ENCODE peak calls at places on chromosome 15, in ten cellular contexts. R is stomach, A is sigmoid colon, W is adrenal gland, N is AG04450, S is IMR-90, E is astrocyte, P is HepG2, F is GM20000, I is glutamatergic neuron. T is an unnamed sample.

GRCh38 chr15:34241376-34242350 is 16.8 kb downstream of the EMC4 start:
- DNase-seq in A (no peak), E (peak), P (peak), N (no peak), I (no peak), F (peak), R (no peak), S (peak), W (peak), T (peak)

GRCh38 chr15:90934949-90935751 is at the start of gene UNC45A:
- DNase-seq in W (peak), I (peak), E (peak), F (peak), R (peak), S (peak), P (peak), A (peak), N (peak), T (peak)

GRCh38 chr15:34673241-34673640 is 81.6 kb downstream of the GJD2 start:
- DNase-seq in E (no peak), N (no peak), P (no peak), S (no peak), I (no peak), F (no peak), A (no peak), R (no peak), W (no peak), T (no peak)

GRCh38 chr15:101036189-101036588 is 117.0 kb downstream of the LRRK1 start:
- DNase-seq in P (no peak), A (no peak), N (no peak), I (no peak), F (no peak), E (no peak), S (no peak), R (no peak), W (no peak), T (no peak)

GRCh38 chr15:74454764-74455500 is 6.0 kb downstream of the UBL7 start:
- DNase-seq in S (no peak), P (no peak), A (no peak), W (no peak), E (no peak), I (no peak), F (no peak), N (no peak), R (no peak), T (no peak)

GRCh38 chr15:36234743-36235142 is 344.7 kb upstream of the CDIN1 start:
- DNase-seq in W (no peak), F (no peak), A (no peak), E (no peak), I (no peak), P (no peak), S (no peak), R (no peak), N (no peak), T (no peak)

GRCh38 chr15:93033434-93034045 is 55.5 kb downstream of the RGMA start:
- DNase-seq in S (no peak), I (no peak), W (no peak), E (no peak), P (no peak), R (peak), N (no peak), F (peak), A (no peak), T (no peak)

GRCh38 chr15:96358006-96358794 is 27.7 kb downstream of the NR2F2 start:
- DNase-seq in R (no peak), E (no peak), S (no peak), A (no peak), N (no peak), P (no peak), W (no peak), I (no peak), F (no peak), T (no peak)

GRCh38 chr15:100114526-100114925 is 227.2 kb downstream of the ADAMTS17 start:
- DNase-seq in E (peak), S (peak), R (no peak), A (no peak), P (no peak), N (no peak), I (no peak), W (peak), F (no peak), T (peak)

GRCh38 chr15:57053470-57053869 is 135.0 kb downstream of the TCF12 start:
- DNase-seq in S (no peak), W (no peak), P (no peak), F (no peak), A (no peak), I (no peak), E (no peak), R (no peak), N (no peak), T (no peak)

GRCh38 chr15:86300371-86301106 is 220.9 kb downstream of the AGBL1 start:
- DNase-seq in F (no peak), W (no peak), A (no peak), I (no peak), N (no peak), P (no peak), S (no peak), E (peak), R (no peak), T (no peak)

GRCh38 chr15:75347222-75348033 is 589 bp downstream of the NEIL1 start:
- DNase-seq in P (no peak), A (peak), E (no peak), N (no peak), W (peak), I (peak), R (peak), S (no peak), F (peak), T (no peak)

GRCh38 chr15:52678468-52679231 is 538 bp downstream of the ATOSA start:
- DNase-seq in F (peak), N (peak), W (peak), P (peak), A (peak), S (peak), I (peak), R (peak), E (peak), T (peak)

GRCh38 chr15:67839358-67839928 is 402 bp downstream of the RNU6-1 start:
- DNase-seq in F (peak), I (no peak), P (peak), S (peak), A (peak), R (no peak), N (no peak), E (peak), W (peak), T (peak)

GRCh38 chr15:96887730-96888129 is 557.2 kb downstream of the NR2F2 start:
- DNase-seq in F (no peak), E (peak), W (no peak), R (no peak), P (no peak), A (no peak), N (no peak), S (no peak), I (no peak), T (no peak)

GRCh38 chr15:80310776-80311175 is 58.8 kb upstream of the CTXND1 start:
- DNase-seq in A (no peak), F (no peak), P (no peak), W (no peak), I (no peak), S (no peak), R (no peak), N (no peak), E (no peak), T (no peak)

GRCh38 chr15:80308002-80308401 is 56.0 kb upstream of the CTXND1 start:
- DNase-seq in F (no peak), I (no peak), E (no peak), W (no peak), P (peak), R (no peak), A (no peak), S (no peak), N (no peak), T (no peak)

GRCh38 chr15:80309769-80310384 is 57.9 kb upstream of the CTXND1 start:
- DNase-seq in P (peak), I (peak), A (no peak), R (no peak), N (no peak), S (peak), E (no peak), W (peak), F (no peak), T (peak)
- TF ChIP-seq CTCF in P (peak), I (peak), A (no peak), R (peak), N (peak), S (peak), E (peak), W (peak), F (no peak), T (peak)

DNA sequence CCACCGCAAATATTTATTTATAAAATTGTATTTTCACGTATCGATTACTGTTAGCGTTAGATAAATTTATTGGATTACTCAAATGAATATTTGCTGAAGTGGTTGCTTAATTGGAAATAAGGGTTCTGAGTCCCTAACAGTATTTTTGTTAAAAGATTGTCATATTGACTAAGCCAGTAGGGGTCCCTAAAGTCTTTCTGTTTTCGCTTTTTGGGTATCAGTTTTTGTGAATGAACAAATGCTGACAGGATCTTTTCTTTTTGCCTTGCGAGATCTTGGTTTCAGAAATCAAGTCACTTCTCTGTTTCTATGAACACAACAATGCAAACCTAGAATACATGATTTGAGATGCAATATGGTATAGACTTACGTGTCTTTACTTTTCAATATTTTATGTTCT is 7.1 kb downstream of the RAD51 start:
- DNase-seq in A (no peak), E (no peak), S (peak), F (peak), I (no peak), R (no peak), P (peak), W (no peak), N (no peak), T (peak)
- TF ChIP-seq CTCF in A (no peak), E (peak), S (peak), F (peak), I (peak), R (no peak), P (no peak), W (no peak), N (peak), T (peak)

GRCh38 chr15:60390931-60391501 is 6.8 kb downstream of the ANXA2 start:
- DNase-seq in R (peak), F (no peak), E (peak), A (peak), P (peak), W (peak), I (no peak), N (no peak), S (peak), T (peak)
- TF ChIP-seq CTCF in R (no peak), F (no peak), E (no peak), A (no peak), P (no peak), W (no peak), I (no peak), N (peak), S (peak), T (peak)

GRCh38 chr15:58524247-58524646 is 92.5 kb downstream of the LIPC start:
- DNase-seq in P (peak), S (no peak), A (no peak), F (no peak), W (no peak), N (no peak), R (no peak), E (no peak), I (no peak), T (no peak)
- TF ChIP-seq CTCF in P (no peak), S (no peak), A (no peak), F (no peak), W (no peak), N (no peak), R (no peak), E (no peak), I (no peak), T (no peak)

GRCh38 chr15:28192772-28193171 is 93.7 kb upstream of the OCA2 start:
- DNase-seq in N (no peak), W (no peak), R (no peak), E (no peak), A (no peak), S (no peak), I (no peak), P (no peak), F (no peak), T (no peak)

GRCh38 chr15:28190391-28191174 is 91.5 kb upstream of the OCA2 start:
- DNase-seq in W (no peak), E (no peak), A (no peak), P (no peak), F (no peak), I (no peak), S (no peak), R (no peak), N (no peak), T (no peak)

DNA sequence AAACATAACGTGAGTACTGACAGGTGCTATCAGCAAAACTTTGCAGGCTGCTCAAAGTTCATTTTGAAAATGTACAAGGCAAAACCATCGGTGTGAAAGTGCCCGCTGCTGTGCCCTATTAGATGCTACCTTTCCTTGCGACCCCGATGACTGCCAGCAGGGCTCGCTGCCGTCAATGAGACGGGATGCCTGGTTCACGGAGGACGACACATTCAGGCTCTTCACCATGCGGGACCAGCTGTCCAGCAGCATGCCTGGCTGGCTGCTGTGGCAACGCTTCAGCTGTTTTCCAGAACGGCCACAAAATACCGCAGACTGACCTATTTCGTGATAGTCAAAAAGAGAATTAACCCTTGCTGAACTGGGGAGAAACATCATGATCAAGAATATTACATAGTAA is 92.7 kb upstream of the OCA2 start:
- DNase-seq in P (no peak), W (peak), A (peak), F (no peak), R (peak), N (peak), I (peak), E (peak), S (peak), T (peak)
- TF ChIP-seq CTCF in P (no peak), W (peak), A (peak), F (no peak), R (no peak), N (peak), I (peak), E (peak), S (peak), T (peak)

GRCh38 chr15:88680241-88680910 is 41.6 kb downstream of the ISG20 start:
- DNase-seq in W (no peak), A (no peak), S (no peak), P (no peak), F (no peak), N (no peak), R (no peak), I (no peak), E (no peak), T (no peak)
- TF ChIP-seq CTCF in W (no peak), A (no peak), S (no peak), P (peak), F (no peak), N (no peak), R (no peak), I (no peak), E (no peak), T (no peak)

GRCh38 chr15:69862540-69862939 is 235.2 kb downstream of the TLE3 start:
- DNase-seq in S (peak), W (no peak), P (no peak), E (no peak), R (no peak), I (no peak), N (peak), A (no peak), F (no peak), T (no peak)

GRCh38 chr15:69860316-69860715 is 237.4 kb downstream of the TLE3 start:
- DNase-seq in R (no peak), P (no peak), A (no peak), E (no peak), N (no peak), I (no peak), S (no peak), F (no peak), W (no peak), T (no peak)

GRCh38 chr15:69863446-69863845 is 234.3 kb downstream of the TLE3 start:
- DNase-seq in F (no peak), I (no peak), E (no peak), N (no peak), S (no peak), W (no peak), A (no peak), R (no peak), P (no peak), T (no peak)

GRCh38 chr15:69860921-69861320 is 236.8 kb downstream of the TLE3 start:
- DNase-seq in A (no peak), P (no peak), F (no peak), I (no peak), W (no peak), S (no peak), N (no peak), E (no peak), R (no peak), T (no peak)

DNA sequence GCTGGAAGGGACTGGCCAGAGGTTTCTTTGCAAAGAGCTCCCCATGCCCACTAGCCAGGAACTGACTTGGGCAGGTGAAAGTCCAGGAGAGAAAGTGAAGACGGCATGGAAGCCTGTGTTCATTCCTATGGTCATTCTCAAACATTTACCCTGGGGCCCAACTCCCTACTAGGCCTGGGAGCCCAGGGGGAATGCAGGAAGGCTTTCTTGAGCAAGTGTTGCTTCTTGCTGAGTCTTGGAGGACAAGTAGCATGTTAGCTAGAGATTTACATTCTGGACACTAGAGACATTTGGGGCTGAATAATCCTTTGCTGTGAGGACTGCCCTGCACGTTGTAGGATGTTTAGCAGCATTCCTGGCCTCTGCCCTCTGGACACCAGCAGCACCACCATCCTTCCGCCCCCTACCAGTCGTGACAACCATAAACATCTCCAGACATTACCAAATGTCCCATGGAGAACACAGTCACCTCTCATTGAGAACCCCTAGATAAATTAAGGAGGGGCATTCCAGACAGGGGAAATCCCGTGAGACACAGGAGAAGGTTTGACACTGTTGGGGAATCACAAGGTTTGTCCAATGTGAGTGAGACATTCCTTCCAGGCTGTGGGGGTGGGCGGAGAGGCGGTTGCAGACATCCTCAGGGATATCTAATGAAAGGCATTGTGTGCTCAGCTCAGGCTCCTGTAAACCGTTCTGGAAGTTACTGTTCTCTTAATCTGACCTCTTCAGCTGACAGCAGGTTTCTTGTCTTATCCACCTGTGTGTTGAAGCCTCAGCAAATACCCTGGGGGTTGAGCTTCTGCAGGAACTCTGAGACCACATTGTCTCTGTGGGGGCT is 236.2 kb downstream of the TLE3 start:
- DNase-seq in A (no peak), N (no peak), F (no peak), R (no peak), S (peak), I (no peak), E (no peak), W (no peak), P (no peak), T (no peak)
- TF ChIP-seq CTCF in A (no peak), N (no peak), F (no peak), R (no peak), S (no peak), I (no peak), E (no peak), W (no peak), P (no peak), T (no peak)

DNA sequence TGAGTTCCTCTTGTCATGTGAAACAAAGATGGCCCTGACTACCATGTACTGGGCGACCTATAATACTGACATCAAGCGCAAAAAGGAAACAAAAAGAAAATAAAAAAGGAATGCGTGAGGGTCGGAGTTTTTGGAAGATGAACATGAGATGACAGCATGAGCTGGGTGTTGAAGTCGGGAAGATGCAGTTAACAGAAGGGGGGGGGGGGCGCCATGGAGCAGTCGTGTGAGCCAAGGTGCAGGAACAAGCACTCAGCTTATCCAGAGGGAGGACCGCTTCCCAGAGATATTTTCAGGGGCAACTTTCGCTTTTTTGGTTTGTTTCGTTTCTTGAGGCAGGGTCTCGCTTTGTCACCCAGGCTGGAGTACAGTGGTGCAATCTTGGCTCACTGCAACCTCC is 110.2 kb downstream of the RORA start:
- DNase-seq in A (no peak), I (no peak), W (no peak), P (no peak), S (no peak), R (no peak), N (no peak), F (no peak), E (no peak), T (no peak)
- TF ChIP-seq CTCF in A (no peak), I (peak), W (no peak), P (peak), S (peak), R (no peak), N (no peak), F (no peak), E (no peak), T (no peak)

DNA sequence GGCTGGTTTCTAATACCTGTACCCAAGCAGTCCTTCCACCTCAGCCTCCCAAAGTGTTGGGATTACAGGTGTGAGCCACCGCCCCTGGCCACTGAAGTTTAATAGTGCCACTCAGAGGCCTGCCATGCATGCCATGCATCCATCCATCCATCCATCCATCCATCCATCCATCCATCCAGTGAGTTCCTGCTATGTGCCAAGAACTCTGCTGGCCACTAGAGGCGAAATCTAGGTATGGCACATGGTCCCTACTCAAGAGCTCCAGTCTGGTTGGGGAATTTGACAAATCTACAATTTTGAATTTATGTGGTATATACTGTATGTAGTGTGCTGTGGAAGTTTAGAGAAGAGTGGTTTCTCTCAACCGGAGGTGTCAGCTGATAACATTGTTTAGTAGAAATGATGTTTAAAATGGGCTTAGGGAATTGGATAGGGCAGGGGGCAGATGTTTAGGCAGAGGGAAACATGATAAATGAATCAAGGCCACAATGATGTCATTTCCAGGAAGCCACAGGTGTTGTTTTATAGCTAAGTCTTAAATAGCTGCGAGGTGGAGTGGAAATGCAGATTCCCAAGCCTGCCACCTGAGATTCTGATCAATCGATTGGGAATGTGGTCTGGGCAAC is 384.4 kb upstream of the C2CD4B start:
- DNase-seq in A (no peak), E (no peak), S (peak), N (no peak), R (peak), F (peak), I (peak), P (peak), W (no peak), T (peak)
- TF ChIP-seq CTCF in A (no peak), E (peak), S (peak), N (peak), R (peak), F (peak), I (peak), P (peak), W (peak), T (peak)